ENCODE peak calls at places on chromosomes 6 and 20, in eight cellular contexts. P, W, M, X, T, D, C and G are unnamed samples.

GRCh38 chr6:109676724-109677123 is 14.3 kb downstream of the AK9 start:
- DNase-seq in W (no peak), D (no peak), M (no peak), C (no peak), X (no peak), T (no peak), P (no peak), G (no peak)

GRCh38 chr20:63322923-63323253 is 29.9 kb downstream of the COL20A1 start:
- DNase-seq in D (no peak), C (no peak), P (no peak), M (no peak), W (no peak), T (no peak), X (no peak), G (no peak)

GRCh38 chr20:24917797-24918578 is 31.1 kb upstream of the CST7 start:
- DNase-seq in D (peak), W (peak), M (peak), P (peak), C (peak), T (peak), X (peak), G (peak)

GRCh38 chr6:85385636-85386315 is 64.1 kb upstream of the NT5E start:
- DNase-seq in P (no peak), C (no peak), T (no peak), D (no peak), M (no peak), W (no peak), X (no peak), G (no peak)

GRCh38 chr20:25573288-25574251 is 11.8 kb downstream of the NINL start:
- DNase-seq in T (no peak), M (no peak), W (no peak), C (no peak), D (no peak), P (no peak), X (no peak), G (no peak)

GRCh38 chr6:50850223-50850751 is 31.6 kb downstream of the TFAP2B start:
- DNase-seq in X (no peak), W (no peak), P (no peak), T (no peak), C (peak), D (no peak), M (no peak), G (no peak)

GRCh38 chr6:77362055-77362454 is 101.2 kb downstream of the HTR1B start:
- DNase-seq in P (no peak), W (no peak), M (no peak), T (no peak), X (no peak), D (no peak), C (no peak), G (no peak)

GRCh38 chr6:53979468-53980067 is 131.7 kb upstream of the MLIP start:
- DNase-seq in D (peak), X (no peak), T (no peak), M (no peak), P (no peak), W (no peak), C (peak), G (no peak)

GRCh38 chr6:168120390-168121307 is 41.6 kb upstream of the FRMD1 start:
- DNase-seq in D (no peak), X (no peak), W (no peak), T (no peak), P (peak), C (no peak), M (no peak), G (no peak)

GRCh38 chr6:56691201-56691595 is 48.5 kb upstream of the DST start:
- DNase-seq in D (no peak), M (no peak), C (no peak), X (no peak), W (no peak), T (no peak), P (no peak), G (no peak)